ENCODE peak calls at places on chromosomes 13 and 19, in five cellular contexts. W is PC-3, M is fibroblast of lung, E is H9, F is SK-N-SH. K is an unnamed sample.

GRCh38 chr19:30719991-30720329 is 347.8 kb downstream of the ZNF536 start:
- DNase-seq in W (no peak), M (no peak), E (peak; percentile 52), F (peak; percentile 76), K (no peak)

GRCh38 chr13:52361225-52361624 is 44.7 kb downstream of the THSD1 start:
- DNase-seq in W (peak; percentile 55), M (peak; percentile 20), E (no peak), F (no peak), K (peak; percentile 5)

GRCh38 chr19:35120492-35120891 is 4.9 kb downstream of the FXYD3 start:
- DNase-seq in W (peak; percentile 88), M (peak; percentile 58), E (no peak), F (no peak), K (peak; percentile 70)

GRCh38 chr13:67106502-67107057 is 123.6 kb downstream of the PCDH9 start:
- DNase-seq in W (no peak), M (no peak), E (no peak), F (no peak), K (no peak)

GRCh38 chr13:21673592-21674270 is 2.9 kb downstream of the FGF9 start:
- DNase-seq in W (peak; percentile 42), M (peak; percentile 41), E (peak; percentile 71), F (peak; percentile 83), K (no peak)

GRCh38 chr19:42132851-42133528 is 744 bp upstream of the POU2F2 start:
- DNase-seq in W (peak; percentile 71), M (no peak), E (peak; percentile 90), F (peak; percentile 96), K (no peak)

GRCh38 chr13:20702945-20703784 is at the start of gene IL17D:
- DNase-seq in W (no peak), M (no peak), E (no peak), F (peak; percentile 76), K (peak; percentile 5)

GRCh38 chr19:2385053-2385721 is 25.1 kb downstream of the TMPRSS9 start:
- DNase-seq in W (peak; percentile 83), M (peak; percentile 85), E (peak; percentile 96), F (peak; percentile 95), K (peak; percentile 81)

GRCh38 chr19:38674388-38675133 is 27.1 kb downstream of the ACTN4 start:
- DNase-seq in W (no peak), M (peak; percentile 58), E (no peak), F (no peak), K (no peak)

GRCh38 chr13:91740811-91741210 is 342.4 kb downstream of the GPC5 start:
- DNase-seq in W (no peak), M (no peak), E (no peak), F (no peak), K (no peak)

GRCh38 chr19:21322528-21322927 is 6.7 kb downstream of the ZNF708 start:
- DNase-seq in W (no peak), M (peak; percentile 71), E (no peak), F (no peak), K (no peak)

GRCh38 chr19:48102870-48103751 is 7.5 kb downstream of the PLA2G4C start:
- DNase-seq in W (peak; percentile 59), M (peak; percentile 68), E (peak; percentile 72), F (peak; percentile 70), K (peak; percentile 61)

GRCh38 chr19:20078696-20079095 is 896 bp downstream of the ZNF90 start:
- DNase-seq in W (no peak), M (peak; percentile 31), E (no peak), F (peak; percentile 36), K (no peak)

GRCh38 chr19:14516746-14517438 is 1.3 kb downstream of the DNAJB1 start:
- DNase-seq in W (no peak), M (no peak), E (no peak), F (no peak), K (no peak)

GRCh38 chr13:36430247-36431203 is 1.8 kb upstream of the CCNA1 start:
- DNase-seq in W (no peak), M (peak; percentile 27), E (peak; percentile 68), F (peak; percentile 11), K (no peak)

GRCh38 chr19:737591-738093 is 13.3 kb upstream of the MISP start:
- DNase-seq in W (peak; percentile 48), M (peak; percentile 16), E (peak; percentile 81), F (peak; percentile 95), K (no peak)

GRCh38 chr13:105363747-105364177 is 1171.7 kb downstream of the EFNB2 start:
- DNase-seq in W (no peak), M (no peak), E (no peak), F (peak; percentile 6), K (no peak)

GRCh38 chr13:105365831-105366230 is 1169.6 kb downstream of the EFNB2 start:
- DNase-seq in W (no peak), M (no peak), E (no peak), F (no peak), K (no peak)

GRCh38 chr13:105370011-105370645 is 1165.3 kb downstream of the EFNB2 start:
- DNase-seq in W (no peak), M (peak; percentile 30), E (no peak), F (no peak), K (peak; percentile 12)

GRCh38 chr13:105368781-105369180 is 1166.7 kb downstream of the EFNB2 start:
- DNase-seq in W (no peak), M (no peak), E (no peak), F (no peak), K (peak; percentile 5)
- H3K27me3 ChIP-seq in W (no peaks in the 10 kb centered on the region), M (no peaks in the 10 kb centered on the region), E (no peaks in the 10 kb centered on the region), F (no peaks in the 10 kb centered on the region), K (no peaks in the 10 kb centered on the region)

GRCh38 chr13:41263261-41263971 is at the start of gene MTRF1:
- DNase-seq in W (peak; percentile 73), M (peak; percentile 71), E (peak; percentile 78), F (peak; percentile 86), K (peak; percentile 54)
- H3K4me2 ChIP-seq in W (peak within 1 kb of the TSS; percentile 84), M (peak within 1 kb of the TSS; percentile 69), E (peak within 1 kb of the TSS; percentile 22), F (peak within 1 kb of the TSS; percentile 81), K (peak within 1 kb of the TSS; percentile 92)

DNA sequence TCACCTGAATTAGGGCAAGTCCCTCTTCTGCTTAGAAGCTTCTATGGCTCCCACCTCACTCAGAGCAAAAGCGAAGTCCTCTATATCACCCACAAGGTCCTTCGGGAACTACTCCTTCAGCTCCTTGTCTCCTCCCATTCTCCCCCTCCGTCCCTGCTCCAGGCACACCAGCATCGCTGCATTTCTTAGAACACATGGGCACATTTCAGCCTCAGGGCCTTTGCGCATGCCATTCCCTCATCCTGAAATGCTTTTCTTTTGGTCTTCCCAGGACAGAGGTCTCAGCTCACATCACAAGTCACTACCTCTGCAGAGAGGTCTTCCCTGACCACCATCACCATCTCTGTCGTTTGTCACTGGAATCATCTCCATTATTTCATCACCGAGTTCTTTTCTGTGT is 4.0 kb downstream of the S1PR5 start:
- DNase-seq in W (no peak), M (no peak), E (no peak), F (no peak), K (no peak)
- H3K27me3 ChIP-seq in W (no peaks in the 10 kb centered on the region), M (peaks cover 34% of the 10 kb centered on the region), E (peaks cover 7% of the 10 kb centered on the region), F (peaks cover 13% of the 10 kb centered on the region), K (no peaks in the 10 kb centered on the region)

GRCh38 chr19:33171916-33172359 is 22.2 kb upstream of the LRP3 start:
- DNase-seq in W (peak; percentile 53), M (peak; percentile 58), E (no peak), F (no peak), K (no peak)
- H3K4me2 ChIP-seq in W (no peak overlapping the region), M (no peak overlapping the region), E (no peak overlapping the region), F (peak overlapping the region; percentile 1), K (peak overlapping the region; percentile 2)

GRCh38 chr13:113023694-113024430 is 54.8 kb downstream of the MCF2L start:
- DNase-seq in W (no peak), M (no peak), E (no peak), F (no peak), K (no peak)

GRCh38 chr13:113023217-113023597 is 54.2 kb downstream of the MCF2L start:
- DNase-seq in W (no peak), M (peak; percentile 21), E (no peak), F (no peak), K (peak; percentile 63)

GRCh38 chr13:113026391-113026910 is 57.4 kb downstream of the MCF2L start:
- DNase-seq in W (no peak), M (no peak), E (no peak), F (no peak), K (no peak)

GRCh38 chr13:113022391-113023216 is 53.6 kb downstream of the MCF2L start:
- DNase-seq in W (no peak), M (no peak), E (peak; percentile 66), F (no peak), K (peak; percentile 64)

GRCh38 chr13:113024466-113024865 is 55.5 kb downstream of the MCF2L start:
- DNase-seq in W (no peak), M (no peak), E (no peak), F (no peak), K (no peak)
- H3K27me3 ChIP-seq in W (no peaks in the 10 kb centered on the region), M (peaks cover 5% of the 10 kb centered on the region), E (no peaks in the 10 kb centered on the region), F (peaks cover 4% of the 10 kb centered on the region), K (no peaks in the 10 kb centered on the region)

GRCh38 chr13:33992891-33993336 is 175.0 kb downstream of the RFC3 start:
- DNase-seq in W (no peak), M (no peak), E (no peak), F (no peak), K (no peak)
- H3K4me2 ChIP-seq in W (no peak overlapping the region), M (no peak overlapping the region), E (no peak overlapping the region), F (no peak overlapping the region), K (no peak overlapping the region)